ENCODE peak calls at places on chromosomes 6 and 20, in ten cellular contexts. U is EL; P is lower leg skin; W is CD4-positive, alpha-beta memory T cell; M is left lobe of liver; L is anterior cingulate cortex; N is stimulated activated CD4-positive, alpha-beta T cell treated with anti-CD3 and anti-CD28 coated beads, Interleukin-15, amount 100 ng/mL, for 1 hour; F is neural progenitor cell; E is GM10248; J is SHP77. S is an unnamed sample.

GRCh38 chr6:161443868-161444267 is 170.0 kb upstream of the AGPAT4 start:
- DNase-seq in U (no peak), P (no peak), W (no peak), M (no peak), L (peak; percentile 20), N (no peak), F (peak; percentile 62), E (no peak), J (peak; percentile 18), S (no peak)

GRCh38 chr6:14759976-14760672 is 485.7 kb upstream of the JARID2 start:
- DNase-seq in U (no peak), P (no peak), W (no peak), M (no peak), L (no peak), N (no peak), F (no peak), E (peak; percentile 46), J (no peak), S (no peak)

GRCh38 chr6:25007269-25007699 is 71.5 kb upstream of the RIPOR2 start:
- DNase-seq in U (no peak), P (no peak), W (no peak), M (no peak), L (no peak), N (no peak), F (no peak), E (peak; percentile 65), J (no peak), S (peak; percentile 58)

GRCh38 chr6:77587963-77588362 is 64.9 kb upstream of the MEI4 start:
- DNase-seq in U (no peak), P (no peak), W (no peak), M (no peak), L (no peak), N (no peak), F (no peak), E (no peak), J (no peak), S (no peak)

GRCh38 chr20:47568837-47569410 is 67.2 kb downstream of the NCOA3 start:
- DNase-seq in U (no peak), P (no peak), W (no peak), M (no peak), L (no peak), N (no peak), F (no peak), E (no peak), J (no peak), S (no peak)

GRCh38 chr20:1867495-1868260 is 27.5 kb upstream of the SIRPA start:
- DNase-seq in U (no peak), P (no peak), W (no peak), M (no peak), L (no peak), N (no peak), F (no peak), E (no peak), J (no peak), S (no peak)

GRCh38 chr6:119192200-119192599 is 113.7 kb upstream of the FAM184A start:
- DNase-seq in U (no peak), P (no peak), W (no peak), M (no peak), L (no peak), N (no peak), F (no peak), E (no peak), J (no peak), S (no peak)

GRCh38 chr20:44945261-44945660 is 14.9 kb downstream of the TOMM34 start:
- DNase-seq in U (no peak), P (no peak), W (no peak), M (no peak), L (no peak), N (no peak), F (no peak), E (no peak), J (no peak), S (no peak)

GRCh38 chr6:165766457-165766856 is 103.4 kb upstream of the PDE10A start:
- DNase-seq in U (no peak), P (no peak), W (no peak), M (no peak), L (no peak), N (no peak), F (no peak), E (no peak), J (no peak), S (no peak)

GRCh38 chr6:125310994-125311649 is 9.4 kb upstream of the HDDC2 start:
- DNase-seq in U (peak; percentile 58), P (no peak), W (peak; percentile 56), M (no peak), L (peak; percentile 12), N (no peak), F (peak; percentile 71), E (peak; percentile 36), J (peak; percentile 69), S (no peak)

GRCh38 chr6:77463308-77463880 is at the start of gene HTR1B:
- DNase-seq in U (peak; percentile 52), P (no peak), W (no peak), M (no peak), L (peak; percentile 38), N (no peak), F (peak; percentile 37), E (peak; percentile 14), J (no peak), S (no peak)

GRCh38 chr6:78875505-78875904 is 8.2 kb downstream of the IRAK1BP1 start:
- DNase-seq in U (no peak), P (no peak), W (no peak), M (no peak), L (no peak), N (no peak), F (no peak), E (no peak), J (no peak), S (no peak)

GRCh38 chr20:34580588-34580940 is 22.0 kb downstream of the MAP1LC3A start:
- DNase-seq in U (no peak), P (no peak), W (no peak), M (no peak), L (no peak), N (no peak), F (no peak), E (no peak), J (no peak), S (no peak)